ENCODE peak calls at places on chromosome 6, in four cellular contexts. U is HepG2, S is WTC11, E is GM12878. L is an unnamed sample.

GRCh38 chr6:10582774-10583508 is 61.8 kb downstream of the GCNT2 start:
- DNase-seq in S (peak), E (no peak), U (peak), L (no peak)

GRCh38 chr6:147190556-147190955 is 13.7 kb upstream of the STXBP5 start:
- DNase-seq in U (no peak), E (no peak), S (no peak), L (no peak)

GRCh38 chr6:46898011-46898410 is 23.7 kb downstream of the ADGRF5 start:
- DNase-seq in U (no peak), E (no peak), S (no peak), L (no peak)

GRCh38 chr6:2858678-2859324 is 17.1 kb upstream of the SERPINB1 start:
- DNase-seq in S (no peak), U (no peak), E (no peak), L (peak)

GRCh38 chr6:165059032-165059431 is 250.4 kb downstream of the C6orf118 start:
- DNase-seq in E (no peak), U (no peak), S (no peak), L (no peak)

GRCh38 chr6:97405818-97406409 is 122.9 kb upstream of the MMS22L start:
- DNase-seq in U (no peak), S (no peak), E (no peak), L (no peak)

GRCh38 chr6:157813191-157813590 is 9.9 kb upstream of the SNX9 start:
- DNase-seq in U (no peak), S (no peak), E (no peak), L (peak)

GRCh38 chr6:137157601-137158000 is 15.8 kb downstream of the IL22RA2 start:
- DNase-seq in U (no peak), S (no peak), E (no peak), L (peak)

DNA sequence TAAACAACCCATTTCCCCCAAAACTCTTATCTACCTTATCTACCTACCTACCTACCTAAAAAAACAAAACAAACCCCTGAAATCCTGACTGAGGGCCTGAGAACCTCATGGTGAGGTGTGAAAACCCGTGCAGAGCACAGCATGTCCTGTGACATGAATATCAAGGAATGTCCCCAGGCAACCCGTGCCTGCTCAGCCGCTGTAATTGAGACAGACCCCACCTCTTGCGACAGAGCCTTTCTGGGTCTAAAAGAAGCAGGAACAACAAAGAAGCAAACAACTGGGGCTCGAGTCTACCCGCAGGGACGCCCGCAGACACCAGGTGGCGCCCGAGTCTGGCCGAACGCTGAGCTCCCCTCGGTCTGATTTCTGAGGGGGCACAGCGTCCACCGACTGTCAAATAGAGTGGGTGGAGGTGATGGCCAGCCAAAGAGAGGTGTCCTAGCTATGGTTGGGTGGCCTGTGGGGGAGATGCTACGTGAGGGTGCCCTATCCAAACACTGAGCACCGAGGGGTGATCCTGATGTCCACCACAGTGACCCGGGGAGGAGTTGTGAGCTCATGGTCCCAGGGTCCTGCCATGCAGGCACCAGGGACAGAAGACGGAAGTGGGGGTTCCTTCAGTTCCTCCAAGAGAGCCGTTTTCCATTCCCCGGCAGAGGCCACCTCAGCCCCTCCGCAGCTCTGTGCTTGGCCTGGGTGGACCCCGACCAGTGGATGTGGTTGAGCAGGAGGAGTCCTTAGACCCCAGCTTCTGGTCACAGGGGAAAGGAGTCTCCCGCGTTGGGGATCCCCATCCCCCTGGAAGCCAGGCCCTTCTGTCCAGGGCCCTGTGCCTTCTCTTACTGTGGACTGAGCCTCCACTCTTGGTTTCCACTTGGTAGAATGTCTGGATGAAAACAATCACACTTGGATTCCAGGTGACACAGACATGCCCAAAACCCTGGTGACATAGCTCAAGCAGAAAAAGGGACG is 268.1 kb downstream of the CDC5L start:
- DNase-seq in S (peak), U (peak), E (no peak), L (peak)
- TF ChIP-seq NR2C2 in S (no peak), U (no peak), E (no peak), L (no peak)

DNA sequence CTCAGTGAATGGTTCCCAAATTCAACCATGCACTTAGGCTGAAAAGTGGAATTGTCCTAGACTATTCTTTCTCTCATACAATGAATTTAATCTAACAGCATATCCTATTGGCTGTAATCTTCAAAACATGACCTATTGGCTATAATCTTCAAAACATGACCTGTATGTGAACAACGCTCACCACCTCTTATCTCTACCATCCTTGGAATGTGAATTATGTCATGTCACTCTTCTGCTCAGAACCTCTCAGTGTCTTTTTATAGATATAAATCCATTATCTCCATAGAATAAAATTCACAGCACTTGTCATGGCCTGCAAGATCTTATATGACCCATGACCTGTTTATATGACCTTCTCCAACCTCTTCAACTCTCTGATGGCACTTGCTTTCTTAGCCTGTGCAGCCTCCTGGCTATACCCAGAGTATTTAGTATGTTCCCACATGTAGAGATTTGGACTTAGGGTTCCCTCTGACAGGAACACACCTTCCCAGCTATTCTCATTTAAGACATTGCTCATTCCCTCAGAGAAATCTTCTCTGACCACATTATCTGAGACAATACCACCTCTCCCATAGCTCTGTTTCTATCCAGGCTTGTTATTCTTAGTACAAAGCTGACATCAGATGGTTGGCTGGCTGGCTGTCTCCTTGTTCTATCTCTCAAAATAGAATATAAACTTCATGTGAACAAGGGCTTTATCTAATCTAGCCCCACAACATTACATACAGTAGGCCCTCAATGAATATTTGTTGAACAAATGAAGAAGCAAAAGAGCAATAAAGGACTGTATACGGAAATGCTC is 275.0 kb upstream of the PREP start:
- DNase-seq in S (no peak), E (no peak), U (no peak), L (no peak)
- TF ChIP-seq USF2 in S (no peak), E (no peak), U (no peak), L (no peak)

DNA sequence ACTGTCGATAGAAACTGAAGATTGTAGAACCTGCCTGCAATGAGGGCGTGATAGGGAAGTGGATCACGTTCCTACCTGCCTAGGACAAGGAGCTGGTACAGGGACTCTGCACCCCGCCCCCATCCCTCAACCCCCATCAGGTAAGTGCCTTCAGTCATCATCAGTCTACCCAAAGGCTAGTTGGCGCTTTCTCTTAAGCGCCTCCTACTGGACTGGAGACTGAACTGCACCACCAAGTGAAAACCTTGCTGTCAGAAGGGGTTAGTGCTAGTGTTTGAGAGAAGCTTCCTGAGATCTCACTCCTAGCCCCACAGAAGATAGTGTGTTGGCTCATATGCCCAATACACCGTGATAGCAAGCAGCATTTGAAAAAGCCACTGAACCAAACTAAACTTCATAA is 706.5 kb upstream of the MAN1A1 start:
- DNase-seq in U (no peak), S (peak), E (no peak), L (peak)
- TF ChIP-seq NR2C2 in U (no peak), S (no peak), E (no peak), L (no peak)

GRCh38 chr6:150693404-150693803 is 93.7 kb downstream of the PLEKHG1 start:
- DNase-seq in E (no peak), U (no peak), S (no peak), L (no peak)

GRCh38 chr6:150696156-150696555 is 96.5 kb downstream of the PLEKHG1 start:
- DNase-seq in S (no peak), E (no peak), U (no peak), L (no peak)

GRCh38 chr6:150694889-150695288 is 95.2 kb downstream of the PLEKHG1 start:
- DNase-seq in E (no peak), S (no peak), U (no peak), L (no peak)

GRCh38 chr6:150697515-150697914 is 97.8 kb downstream of the PLEKHG1 start:
- DNase-seq in U (no peak), S (no peak), E (no peak), L (no peak)

DNA sequence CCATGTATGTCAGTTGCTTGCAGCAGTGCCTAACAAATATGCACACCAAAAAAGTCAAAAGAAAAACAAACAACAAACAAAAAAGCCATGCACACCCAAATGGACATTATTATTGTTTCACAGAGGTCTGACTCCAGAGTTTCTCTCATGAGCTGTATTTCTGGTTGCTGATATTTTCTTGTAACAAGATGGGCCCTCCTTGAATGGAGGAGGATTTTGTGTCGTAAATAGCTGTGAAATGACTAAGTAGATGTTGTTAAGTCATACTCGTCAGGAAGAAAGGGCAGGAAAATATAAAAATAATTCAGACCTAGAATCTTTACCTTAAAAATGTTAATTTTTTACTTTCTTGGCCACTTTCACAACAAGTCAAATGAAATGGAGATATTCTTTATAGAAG is 96.0 kb downstream of the PLEKHG1 start:
- DNase-seq in E (no peak), U (no peak), S (no peak), L (no peak)
- TF ChIP-seq USF2 in E (no peak), U (no peak), S (no peak), L (no peak)

DNA sequence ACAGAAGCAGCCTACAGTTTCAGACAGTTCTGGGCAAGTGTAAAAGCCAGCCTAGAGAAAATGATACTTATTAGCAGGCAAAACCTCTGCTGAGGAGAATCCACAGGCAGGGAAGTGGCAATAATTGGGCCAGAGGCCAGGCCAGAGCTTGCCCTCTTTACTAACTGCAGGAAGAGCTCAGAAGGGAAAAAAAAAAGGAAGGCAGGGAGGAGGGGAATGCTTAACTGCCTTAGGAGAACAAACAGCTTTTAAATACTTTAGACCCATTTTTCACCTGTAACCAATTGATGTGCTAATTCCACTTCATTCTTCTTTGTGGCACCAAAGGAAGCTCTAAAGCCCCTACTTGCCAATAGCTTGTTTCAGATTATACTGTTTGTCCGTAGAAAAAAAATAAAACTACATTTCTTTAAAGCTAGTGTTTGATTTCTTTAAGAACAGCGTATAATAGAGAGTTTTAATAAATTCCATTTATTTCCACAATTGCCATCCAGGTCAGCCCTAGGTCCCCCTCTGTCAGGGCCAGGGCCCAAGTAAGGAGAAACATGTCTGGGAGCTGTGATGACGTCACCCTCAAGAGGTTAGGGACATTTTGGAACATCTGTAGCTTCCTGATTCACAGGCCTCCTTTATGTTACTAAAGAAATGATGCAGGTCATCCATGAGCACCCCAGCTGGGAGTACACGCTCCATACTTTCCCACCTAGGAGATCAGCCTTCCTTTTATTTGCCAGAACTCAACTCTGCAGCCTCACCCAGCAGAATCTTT is 384.3 kb downstream of the CDC5L start:
- DNase-seq in S (no peak), E (no peak), U (no peak), L (no peak)
- TF ChIP-seq NR2C2 in S (no peak), E (no peak), U (no peak), L (no peak)

GRCh38 chr6:26065952-26066380 is 21.3 kb upstream of the HFE start:
- DNase-seq in E (peak), U (peak), S (no peak), L (peak)
- TF ChIP-seq USF2 in E (no peak), U (no peak), S (no peak), L (no peak)

GRCh38 chr6:1377526-1378223 is 11.7 kb upstream of the FOXF2 start:
- DNase-seq in S (no peak), E (no peak), U (no peak), L (no peak)
- TF ChIP-seq NR2C2 in S (no peak), E (no peak), U (no peak), L (no peak)

DNA sequence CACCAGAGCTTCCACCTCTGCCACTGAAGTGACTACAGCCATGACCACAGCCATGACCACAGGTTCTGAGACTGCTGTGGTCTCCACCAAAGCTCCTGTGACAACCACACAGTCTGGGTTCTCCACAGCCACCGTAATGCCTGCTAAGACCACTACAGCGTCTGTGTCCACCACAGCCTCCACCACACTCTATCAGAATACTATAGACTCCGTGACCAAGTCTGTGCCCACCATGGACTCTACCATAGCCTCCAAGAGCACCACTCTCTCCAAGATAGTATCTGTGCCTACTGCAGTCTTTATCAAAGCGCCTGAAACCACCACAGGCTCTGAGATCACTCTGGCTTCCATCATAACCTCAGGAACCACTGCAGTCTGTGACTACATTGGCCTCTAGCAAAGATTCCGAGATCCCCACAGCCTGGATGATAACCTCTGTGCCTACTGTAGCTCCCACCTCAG is 18.3 kb upstream of the MUC21 start:
- DNase-seq in S (no peak), U (no peak), E (no peak), L (no peak)
- TF ChIP-seq USF2 in S (no peak), U (no peak), E (no peak), L (no peak)

GRCh38 chr6:68296126-68296525 is 339.0 kb upstream of the ADGRB3 start:
- DNase-seq in S (no peak), E (no peak), U (no peak), L (no peak)
- TF ChIP-seq NR2C2 in S (no peak), E (no peak), U (no peak), L (no peak)

DNA sequence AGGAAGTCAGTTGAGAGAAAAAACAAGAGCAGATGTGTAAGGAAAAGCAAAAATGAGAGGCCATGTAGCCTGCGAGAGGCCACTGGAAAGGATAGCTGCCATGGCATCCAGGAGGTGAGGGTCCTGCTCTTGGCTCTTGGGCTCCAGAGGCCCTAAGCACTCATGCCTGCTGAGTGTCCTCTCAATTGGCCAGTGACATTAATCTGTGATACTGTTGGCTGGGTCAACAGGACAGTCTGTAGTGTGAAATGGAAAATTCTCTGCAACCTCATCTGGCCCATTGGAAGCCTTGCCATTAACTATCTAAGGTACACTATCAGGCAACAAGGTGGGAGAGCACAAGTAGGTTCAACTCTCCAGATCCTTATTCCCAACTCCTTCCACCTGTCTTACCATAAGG is 180.9 kb downstream of the LY86 start:
- DNase-seq in U (no peak), S (no peak), E (no peak), L (no peak)
- TF ChIP-seq USF2 in U (no peak), S (no peak), E (no peak), L (no peak)